ENCODE peak calls at places on chromosomes 16 and 17, in seven cellular contexts. W, P, Z, B, J, H and F are unnamed samples.

GRCh38 chr17:76080207-76080933 is 1.4 kb downstream of the ZACN start:
- DNase-seq in W (peak), P (no peak), Z (no peak), B (no peak), J (no peak), H (no peak), F (no peak)

GRCh38 chr16:69563605-69564580 is 1.9 kb upstream of the NFAT5 start:
- DNase-seq in W (no peak), P (no peak), Z (no peak), B (no peak), J (no peak), H (peak), F (peak)

GRCh38 chr16:87723224-87723619 is 42.6 kb downstream of the KLHDC4 start:
- DNase-seq in W (peak), P (no peak), Z (peak), B (peak), J (no peak), H (peak), F (peak)

GRCh38 chr16:11780988-11781680 is 15.9 kb downstream of the ZC3H7A start:
- DNase-seq in W (no peak), P (no peak), Z (no peak), B (no peak), J (no peak), H (no peak), F (no peak)

GRCh38 chr16:83954577-83955016 is 1.6 kb downstream of the OSGIN1 start:
- DNase-seq in W (peak), P (peak), Z (peak), B (peak), J (no peak), H (peak), F (peak)

GRCh38 chr16:21267298-21267697 is 10.8 kb downstream of the CRYM start:
- DNase-seq in W (no peak), P (no peak), Z (no peak), B (no peak), J (no peak), H (no peak), F (no peak)

GRCh38 chr16:457732-458400 is 32.4 kb downstream of the RAB11FIP3 start:
- DNase-seq in W (no peak), P (no peak), Z (peak), B (no peak), J (no peak), H (no peak), F (no peak)

GRCh38 chr17:13024526-13025263 is 6.9 kb upstream of the ELAC2 start:
- DNase-seq in W (peak), P (no peak), Z (peak), B (peak), J (peak), H (peak), F (peak)

GRCh38 chr17:64150237-64151015 is 20.5 kb upstream of the ERN1 start:
- DNase-seq in W (no peak), P (no peak), Z (peak), B (no peak), J (no peak), H (peak), F (no peak)

GRCh38 chr17:77407321-77408277 is 266.8 kb downstream of the SEC14L1 start:
- DNase-seq in W (peak), P (no peak), Z (no peak), B (no peak), J (no peak), H (no peak), F (no peak)

GRCh38 chr16:59021751-59022150 is 287.6 kb upstream of the GOT2 start:
- DNase-seq in W (no peak), P (no peak), Z (peak), B (no peak), J (no peak), H (peak), F (peak)

GRCh38 chr16:17590711-17591654 is 120.2 kb upstream of the XYLT1 start:
- DNase-seq in W (no peak), P (no peak), Z (peak), B (no peak), J (no peak), H (no peak), F (peak)

GRCh38 chr16:54165912-54166265 is 120.7 kb downstream of the IRX3 start:
- DNase-seq in W (no peak), P (no peak), Z (no peak), B (no peak), J (no peak), H (no peak), F (no peak)

GRCh38 chr17:65191805-65192740 is 54.9 kb downstream of the RGS9 start:
- DNase-seq in W (no peak), P (no peak), Z (peak), B (no peak), J (no peak), H (peak), F (peak)

GRCh38 chr16:27618140-27618539 is 68.2 kb downstream of the KATNIP start:
- DNase-seq in W (no peak), P (no peak), Z (no peak), B (no peak), J (no peak), H (no peak), F (no peak)

GRCh38 chr16:47504599-47504998 is 43.5 kb downstream of the PHKB start:
- DNase-seq in W (no peak), P (no peak), Z (no peak), B (no peak), J (no peak), H (peak), F (no peak)

GRCh38 chr16:31215287-31216115 is 1.4 kb downstream of the PYDC1 start:
- DNase-seq in W (peak), P (no peak), Z (peak), B (peak), J (peak), H (peak), F (peak)

GRCh38 chr16:65414284-65414984 is 292.6 kb upstream of the CDH11 start:
- DNase-seq in W (no peak), P (no peak), Z (peak), B (no peak), J (no peak), H (peak), F (peak)

GRCh38 chr17:80676096-80676466 is 131.4 kb downstream of the RPTOR start:
- DNase-seq in W (no peak), P (no peak), Z (no peak), B (no peak), J (no peak), H (no peak), F (no peak)

GRCh38 chr16:17211797-17212196 is 259.0 kb downstream of the XYLT1 start:
- DNase-seq in W (no peak), P (no peak), Z (no peak), B (no peak), J (no peak), H (no peak), F (peak)

GRCh38 chr17:16013943-16014407 is 14.4 kb downstream of the TTC19 start:
- DNase-seq in W (no peak), P (no peak), Z (peak), B (no peak), J (no peak), H (peak), F (peak)

GRCh38 chr17:63946440-63947363 is 14.6 kb upstream of the CD79B start:
- DNase-seq in W (no peak), P (no peak), Z (peak), B (no peak), J (peak), H (no peak), F (no peak)

GRCh38 chr16:85041184-85041928 is 13.8 kb downstream of the KIAA0513 start:
- DNase-seq in W (no peak), P (no peak), Z (no peak), B (no peak), J (no peak), H (no peak), F (no peak)

GRCh38 chr16:51556694-51557327 is 405.7 kb upstream of the SALL1 start:
- DNase-seq in W (no peak), P (no peak), Z (peak), B (no peak), J (no peak), H (peak), F (peak)

GRCh38 chr16:57797526-57798266 is 4.6 kb downstream of the KIFC3 start:
- DNase-seq in W (peak), P (no peak), Z (no peak), B (no peak), J (peak), H (no peak), F (no peak)

GRCh38 chr16:50940275-50940854 is 198.5 kb downstream of the CYLD start:
- DNase-seq in W (no peak), P (no peak), Z (no peak), B (no peak), J (no peak), H (no peak), F (no peak)

GRCh38 chr16:14628806-14629611 is 1.1 kb downstream of the PARN start:
- DNase-seq in W (no peak), P (no peak), Z (no peak), B (no peak), J (no peak), H (no peak), F (no peak)

GRCh38 chr16:5615868-5616642 is 518.5 kb upstream of the EEF2KMT start:
- DNase-seq in W (peak), P (no peak), Z (no peak), B (peak), J (no peak), H (no peak), F (peak)

GRCh38 chr16:54522596-54522995 is 236.0 kb upstream of the IRX3 start:
- DNase-seq in W (no peak), P (no peak), Z (no peak), B (peak), J (no peak), H (no peak), F (no peak)

DNA sequence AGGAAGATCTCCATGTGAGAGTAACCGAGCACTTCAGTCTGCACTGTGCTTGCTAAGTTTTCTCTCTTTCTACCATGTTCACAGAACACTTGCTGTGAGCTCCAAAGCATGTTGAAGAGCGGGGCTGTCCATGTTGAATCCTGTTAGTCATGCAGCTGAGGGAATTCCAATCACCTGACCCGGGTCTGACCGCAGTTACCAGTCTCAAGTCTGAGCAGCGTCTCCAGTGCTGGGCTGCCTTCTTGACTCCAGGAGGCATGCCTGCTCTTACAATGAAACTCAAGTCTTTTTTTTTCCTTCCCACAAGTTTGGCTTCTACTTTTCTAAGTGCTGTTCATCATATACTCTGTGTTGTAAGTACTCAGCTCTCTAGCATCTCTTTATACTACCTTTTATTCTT is 44.3 kb downstream of the HOXB1 start:
- DNase-seq in W (peak), P (no peak), Z (peak), B (no peak), J (no peak), H (peak), F (peak)
- TF ChIP-seq CTCF in W (no peak), P (no peak), Z (peak), B (no peak), J (no peak), H (peak), F (peak)

DNA sequence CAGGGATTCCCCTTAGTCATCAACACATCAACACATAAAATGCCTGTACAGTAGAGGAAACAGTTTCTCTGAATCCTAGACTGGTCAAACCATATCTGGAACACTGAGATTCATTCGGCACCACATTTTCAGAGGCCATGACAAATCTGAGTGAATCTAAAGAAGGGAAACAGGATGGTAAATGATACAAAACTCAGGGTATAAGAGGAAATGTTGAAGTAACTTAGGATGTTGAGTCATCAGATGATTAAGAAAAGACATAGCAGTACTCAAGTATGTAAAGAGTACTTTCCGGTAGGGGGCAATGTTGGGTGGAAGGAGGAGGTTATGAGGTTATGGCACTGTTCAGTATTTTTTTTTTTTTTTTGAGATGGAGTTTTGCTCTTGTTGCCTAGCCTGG is 358.5 kb upstream of the PMFBP1 start:
- DNase-seq in W (no peak), P (no peak), Z (peak), B (no peak), J (no peak), H (no peak), F (peak)
- TF ChIP-seq CTCF in W (no peak), P (no peak), Z (peak), B (no peak), J (no peak), H (peak), F (peak)

GRCh38 chr17:50199211-50199633 is 2.2 kb downstream of the COL1A1 start:
- DNase-seq in W (peak), P (no peak), Z (peak), B (peak), J (no peak), H (no peak), F (no peak)

GRCh38 chr17:50201226-50201854 is at the start of gene COL1A1:
- DNase-seq in W (peak), P (peak), Z (peak), B (peak), J (no peak), H (peak), F (peak)

GRCh38 chr17:50198026-50198669 is 3.3 kb downstream of the COL1A1 start:
- DNase-seq in W (no peak), P (no peak), Z (peak), B (no peak), J (peak), H (no peak), F (peak)

GRCh38 chr17:50200447-50201225 is 795 bp downstream of the COL1A1 start:
- DNase-seq in W (peak), P (peak), Z (peak), B (peak), J (peak), H (peak), F (peak)

GRCh38 chr17:50199651-50200446 is 1.6 kb downstream of the COL1A1 start:
- DNase-seq in W (peak), P (peak), Z (peak), B (peak), J (peak), H (peak), F (peak)
- TF ChIP-seq CTCF in W (no peak), P (no peak), Z (no peak), B (no peak), J (no peak), H (no peak), F (no peak)

GRCh38 chr17:14590458-14591250 is 289.8 kb downstream of the HS3ST3B1 start:
- DNase-seq in W (no peak), P (no peak), Z (no peak), B (no peak), J (no peak), H (no peak), F (no peak)

GRCh38 chr17:14595656-14596055 is 294.8 kb downstream of the HS3ST3B1 start:
- DNase-seq in W (no peak), P (no peak), Z (no peak), B (no peak), J (no peak), H (no peak), F (no peak)

GRCh38 chr17:14593956-14594355 is 293.1 kb downstream of the HS3ST3B1 start:
- DNase-seq in W (no peak), P (no peak), Z (no peak), B (no peak), J (no peak), H (no peak), F (no peak)

GRCh38 chr17:14594690-14595089 is 293.8 kb downstream of the HS3ST3B1 start:
- DNase-seq in W (no peak), P (no peak), Z (no peak), B (no peak), J (no peak), H (no peak), F (no peak)
- TF ChIP-seq CTCF in W (no peak), P (no peak), Z (no peak), B (no peak), J (no peak), H (no peak), F (no peak)

GRCh38 chr17:62179525-62180161 is 114.6 kb upstream of the MED13 start:
- DNase-seq in W (no peak), P (no peak), Z (peak), B (no peak), J (no peak), H (peak), F (peak)
- TF ChIP-seq CTCF in W (no peak), P (no peak), Z (no peak), B (no peak), J (no peak), H (no peak), F (no peak)

DNA sequence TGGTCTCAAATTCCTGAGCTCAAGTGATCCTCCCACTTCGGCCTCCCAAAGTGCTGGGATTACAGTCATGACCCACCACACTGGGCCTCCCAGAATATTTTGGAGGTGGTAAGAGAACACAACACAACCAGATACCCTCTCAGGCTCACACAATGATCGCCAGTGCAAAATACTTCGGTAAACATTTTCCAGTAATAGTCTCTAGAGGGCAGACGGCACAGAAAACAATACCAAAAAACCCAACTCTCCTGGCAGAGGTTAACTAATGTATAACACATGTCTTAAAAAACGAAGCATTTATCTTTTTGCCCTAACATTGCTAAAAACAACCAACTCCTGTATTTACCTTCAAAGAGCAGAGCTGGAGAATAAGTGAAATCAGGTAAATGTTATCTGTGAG is 10.5 kb downstream of the NUFIP2 start:
- DNase-seq in W (no peak), P (no peak), Z (peak), B (no peak), J (no peak), H (no peak), F (no peak)
- TF ChIP-seq CTCF in W (no peak), P (no peak), Z (peak), B (no peak), J (no peak), H (no peak), F (peak)